ENCODE peak calls at places on chromosomes 16 and 17, in four cellular contexts. One of them, this sample, is unnamed.
A peak's percentile ranks its signal among the peaks of the same experiment; 100 is the strongest.

GRCh38 chr17:72512649-72513556 is 392.1 kb downstream of the SOX9 start:
- DNase-seq in body of pancreas: no peak
- DNase-seq in K562: no peak
- DNase-seq in bronchial epithelial cell: no peak
- DNase-seq in this sample: no peak

GRCh38 chr16:7405166-7405565 is 72.5 kb downstream of the RBFOX1 start:
- DNase-seq in body of pancreas: peak; percentile 46
- DNase-seq in K562: peak; percentile 15
- DNase-seq in bronchial epithelial cell: peak; percentile 3
- DNase-seq in this sample: peak; percentile 26

GRCh38 chr17:48047113-48047740 is 932 bp upstream of the NFE2L1 start:
- DNase-seq in body of pancreas: no peak
- DNase-seq in K562: peak; percentile 44
- DNase-seq in bronchial epithelial cell: no peak
- DNase-seq in this sample: no peak

GRCh38 chr17:80877095-80877828 is 114.4 kb upstream of the CHMP6 start:
- DNase-seq in body of pancreas: no peak
- DNase-seq in K562: no peak
- DNase-seq in bronchial epithelial cell: no peak
- DNase-seq in this sample: no peak

GRCh38 chr17:19812407-19812806 is 55.3 kb downstream of the ULK2 start:
- DNase-seq in body of pancreas: no peak
- DNase-seq in K562: peak; percentile 2
- DNase-seq in bronchial epithelial cell: no peak
- DNase-seq in this sample: no peak

GRCh38 chr17:55743103-55743679 is 7.7 kb upstream of the PCTP start:
- DNase-seq in body of pancreas: peak; percentile 61
- DNase-seq in K562: peak; percentile 78
- DNase-seq in bronchial epithelial cell: peak; percentile 93
- DNase-seq in this sample: no peak

GRCh38 chr17:16463341-16464000 is 28.5 kb downstream of the LRRC75A start:
- DNase-seq in body of pancreas: peak; percentile 79
- DNase-seq in K562: no peak
- DNase-seq in bronchial epithelial cell: peak; percentile 46
- DNase-seq in this sample: no peak

GRCh38 chr17:29178750-29179231 is 1.4 kb downstream of the MYO18A start:
- DNase-seq in body of pancreas: peak; percentile 65
- DNase-seq in K562: no peak
- DNase-seq in bronchial epithelial cell: peak; percentile 85
- DNase-seq in this sample: no peak

GRCh38 chr17:37301288-37301687 is 74.5 kb upstream of the C17orf78 start:
- DNase-seq in body of pancreas: no peak
- DNase-seq in K562: peak; percentile 54
- DNase-seq in bronchial epithelial cell: peak; percentile 74
- DNase-seq in this sample: no peak

GRCh38 chr17:382644-383533 is 30.3 kb upstream of the RPH3AL start:
- DNase-seq in body of pancreas: peak; percentile 59
- DNase-seq in K562: peak; percentile 10
- DNase-seq in bronchial epithelial cell: no peak
- DNase-seq in this sample: no peak

GRCh38 chr17:39621523-39622379 is 5.0 kb upstream of the PPP1R1B start:
- DNase-seq in body of pancreas: peak; percentile 85
- DNase-seq in K562: peak; percentile 88
- DNase-seq in bronchial epithelial cell: peak; percentile 59
- DNase-seq in this sample: peak; percentile 92

GRCh38 chr17:16371742-16372141 is 9.1 kb upstream of the UBB start:
- DNase-seq in body of pancreas: no peak
- DNase-seq in K562: no peak
- DNase-seq in bronchial epithelial cell: peak; percentile 94
- DNase-seq in this sample: no peak

GRCh38 chr17:66749217-66749832 is 85.6 kb upstream of the CACNG5 start:
- DNase-seq in body of pancreas: no peak
- DNase-seq in K562: no peak
- DNase-seq in bronchial epithelial cell: no peak
- DNase-seq in this sample: no peak

GRCh38 chr16:19785512-19786130 is 67.5 kb downstream of the IQCK start:
- DNase-seq in body of pancreas: no peak
- DNase-seq in K562: no peak
- DNase-seq in bronchial epithelial cell: no peak
- DNase-seq in this sample: no peak

GRCh38 chr17:17179371-17179827 is 26.7 kb downstream of the PLD6 start:
- DNase-seq in body of pancreas: no peak
- DNase-seq in K562: no peak
- DNase-seq in bronchial epithelial cell: peak; percentile 52
- DNase-seq in this sample: no peak

GRCh38 chr16:75559564-75560372 is 3.7 kb upstream of the TMEM231 start:
- DNase-seq in body of pancreas: no peak
- DNase-seq in K562: peak; percentile 85
- DNase-seq in bronchial epithelial cell: peak; percentile 27
- DNase-seq in this sample: no peak

GRCh38 chr17:7436556-7437368 is 1.5 kb downstream of the TMEM102 start:
- DNase-seq in body of pancreas: peak; percentile 90
- DNase-seq in K562: no peak
- DNase-seq in bronchial epithelial cell: peak; percentile 76
- DNase-seq in this sample: peak; percentile 80

GRCh38 chr16:2246301-2246885 is 5.0 kb downstream of the ECI1 start:
- DNase-seq in body of pancreas: no peak
- DNase-seq in K562: no peak
- DNase-seq in bronchial epithelial cell: no peak
- DNase-seq in this sample: no peak

GRCh38 chr16:1817276-1817589 is 9.4 kb downstream of the HAGH start:
- DNase-seq in body of pancreas: no peak
- DNase-seq in K562: no peak
- DNase-seq in bronchial epithelial cell: no peak
- DNase-seq in this sample: no peak

GRCh38 chr17:63838586-63839184 is 3.8 kb downstream of the SMARCD2 start:
- DNase-seq in body of pancreas: peak; percentile 96
- DNase-seq in K562: no peak
- DNase-seq in bronchial epithelial cell: peak; percentile 74
- DNase-seq in this sample: no peak

GRCh38 chr16:84396537-84397008 is 28.2 kb downstream of the ATP2C2 start:
- DNase-seq in body of pancreas: no peak
- DNase-seq in K562: no peak
- DNase-seq in bronchial epithelial cell: peak; percentile 95
- DNase-seq in this sample: no peak

GRCh38 chr16:22366889-22367288 is 7.5 kb downstream of the CDR2 start:
- DNase-seq in body of pancreas: no peak
- DNase-seq in K562: no peak
- DNase-seq in bronchial epithelial cell: no peak
- DNase-seq in this sample: no peak

GRCh38 chr16:12323007-12323699 is 346.6 kb downstream of the SNX29 start:
- DNase-seq in body of pancreas: no peak
- DNase-seq in K562: no peak
- DNase-seq in bronchial epithelial cell: no peak
- DNase-seq in this sample: no peak

GRCh38 chr16:51510416-51510815 is 359.3 kb upstream of the SALL1 start:
- DNase-seq in body of pancreas: no peak
- DNase-seq in K562: no peak
- DNase-seq in bronchial epithelial cell: no peak
- DNase-seq in this sample: no peak

GRCh38 chr16:19213885-19214284 is 45.8 kb downstream of the SYT17 start:
- DNase-seq in body of pancreas: no peak
- DNase-seq in K562: no peak
- DNase-seq in bronchial epithelial cell: no peak
- DNase-seq in this sample: no peak

GRCh38 chr16:77374384-77374783 is 60.5 kb downstream of the ADAMTS18 start:
- DNase-seq in body of pancreas: no peak
- DNase-seq in K562: no peak
- DNase-seq in bronchial epithelial cell: peak; percentile 57
- DNase-seq in this sample: no peak

GRCh38 chr17:65918450-65918849 is 273.5 kb downstream of the CEP112 start:
- DNase-seq in body of pancreas: no peak
- DNase-seq in K562: no peak
- DNase-seq in bronchial epithelial cell: no peak
- DNase-seq in this sample: no peak

GRCh38 chr17:181213-182163 is at the start of gene DOC2B:
- DNase-seq in body of pancreas: peak; percentile 69
- DNase-seq in K562: no peak
- DNase-seq in bronchial epithelial cell: peak; percentile 27
- DNase-seq in this sample: peak; percentile 29

GRCh38 chr17:41680426-41681040 is 8.2 kb upstream of the EIF1 start:
- DNase-seq in body of pancreas: no peak
- DNase-seq in K562: no peak
- DNase-seq in bronchial epithelial cell: no peak
- DNase-seq in this sample: no peak

GRCh38 chr17:41681776-41682175 is 6.9 kb upstream of the EIF1 start:
- DNase-seq in body of pancreas: no peak
- DNase-seq in K562: no peak
- DNase-seq in bronchial epithelial cell: no peak
- DNase-seq in this sample: no peak

GRCh38 chr17:41678411-41678906 is 10.2 kb upstream of the EIF1 start:
- DNase-seq in body of pancreas: no peak
- DNase-seq in K562: peak; percentile 86
- DNase-seq in bronchial epithelial cell: peak; percentile 60
- DNase-seq in this sample: no peak

GRCh38 chr17:41679740-41680425 is 8.8 kb upstream of the EIF1 start:
- DNase-seq in body of pancreas: no peak
- DNase-seq in K562: no peak
- DNase-seq in bronchial epithelial cell: no peak
- DNase-seq in this sample: no peak

DNA sequence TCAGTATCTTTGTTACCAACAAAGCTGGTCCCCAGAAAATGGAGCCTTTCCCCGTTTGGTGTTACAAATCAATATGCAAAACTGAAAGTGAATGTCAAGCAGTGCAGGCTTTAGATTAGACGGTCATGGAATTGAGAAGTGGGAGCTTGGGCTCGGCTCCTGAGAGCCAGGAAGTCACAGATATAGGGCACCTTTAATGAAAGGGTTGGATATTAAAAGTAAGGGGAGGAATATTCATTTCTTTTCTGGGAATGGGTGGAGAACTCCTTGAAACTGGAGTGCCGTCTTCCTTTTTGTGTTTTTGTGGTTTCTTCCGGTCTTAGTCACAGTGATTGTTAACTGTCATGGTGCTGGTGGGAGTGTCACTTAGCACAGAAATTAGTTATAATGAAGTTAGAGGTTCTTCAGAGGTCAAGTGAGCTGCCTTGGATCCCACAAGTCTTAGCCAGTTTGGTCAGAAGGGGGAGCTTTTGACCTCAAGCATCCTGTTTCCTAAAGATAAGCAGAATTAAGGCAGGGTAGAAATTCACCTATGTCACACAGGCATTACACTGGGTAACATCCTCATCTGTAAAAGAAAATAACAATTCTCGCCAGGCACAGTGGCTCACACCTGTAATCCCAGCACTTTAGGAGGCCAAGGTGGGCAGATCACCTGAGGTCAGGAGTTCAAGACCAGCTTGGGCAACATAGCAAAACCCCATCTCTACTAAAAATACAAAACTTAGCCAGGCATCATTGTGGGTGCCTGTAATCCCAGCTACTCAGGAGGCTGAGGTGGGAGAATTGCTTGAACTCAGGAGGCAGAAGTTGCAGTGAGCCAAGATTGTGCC is 9.6 kb upstream of the EIF1 start:
- DNase-seq in body of pancreas: peak; percentile 48
- DNase-seq in K562: peak; percentile 97
- DNase-seq in bronchial epithelial cell: peak; percentile 80
- DNase-seq in this sample: no peak
- TF ChIP-seq CTCF in body of pancreas: no peak
- TF ChIP-seq CTCF in K562: peak; percentile 62
- TF ChIP-seq CTCF in bronchial epithelial cell: no peak
- TF ChIP-seq CTCF in this sample: no peak

DNA sequence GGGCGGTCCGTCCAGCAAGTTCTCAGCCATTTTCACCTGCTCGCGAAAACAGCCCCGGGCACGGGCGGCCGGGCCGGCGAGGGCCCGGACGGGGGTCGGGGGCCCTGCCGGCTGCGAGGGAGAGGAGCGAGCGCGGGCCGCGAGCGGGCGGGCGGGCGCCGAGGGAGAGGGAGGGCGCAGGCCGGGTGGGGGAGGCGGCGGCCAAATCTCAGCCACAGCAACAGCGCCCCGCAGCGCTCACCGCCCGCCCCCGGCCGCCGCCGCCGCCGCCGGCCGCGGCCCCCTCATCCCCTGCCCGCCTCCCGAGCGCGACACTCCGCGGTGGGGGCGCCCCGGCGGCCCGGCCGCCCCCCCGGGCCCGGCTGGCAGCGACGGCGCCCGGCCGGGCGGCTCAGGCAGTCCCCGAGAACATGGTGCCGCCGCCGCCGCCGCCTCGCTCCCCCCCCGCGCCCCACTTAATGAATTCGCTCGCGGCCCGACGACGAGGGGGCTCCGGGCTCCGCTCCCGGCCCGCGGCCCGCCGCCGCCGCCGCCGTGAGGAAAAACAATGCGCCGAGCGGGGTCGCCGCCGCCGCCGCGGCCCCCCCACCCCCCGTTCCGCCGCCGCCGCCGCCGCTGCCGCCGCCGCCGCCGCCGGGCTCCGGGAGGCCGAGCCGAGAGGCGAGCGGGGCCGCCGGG is 487 bp downstream of the CREBBP start:
- DNase-seq in body of pancreas: peak; percentile 81
- DNase-seq in K562: peak; percentile 83
- DNase-seq in bronchial epithelial cell: no peak
- DNase-seq in this sample: peak; percentile 44
- TF ChIP-seq CTCF in body of pancreas: peak; percentile 50
- TF ChIP-seq CTCF in K562: peak; percentile 55
- TF ChIP-seq CTCF in bronchial epithelial cell: peak; percentile 25
- TF ChIP-seq CTCF in this sample: peak; percentile 10

DNA sequence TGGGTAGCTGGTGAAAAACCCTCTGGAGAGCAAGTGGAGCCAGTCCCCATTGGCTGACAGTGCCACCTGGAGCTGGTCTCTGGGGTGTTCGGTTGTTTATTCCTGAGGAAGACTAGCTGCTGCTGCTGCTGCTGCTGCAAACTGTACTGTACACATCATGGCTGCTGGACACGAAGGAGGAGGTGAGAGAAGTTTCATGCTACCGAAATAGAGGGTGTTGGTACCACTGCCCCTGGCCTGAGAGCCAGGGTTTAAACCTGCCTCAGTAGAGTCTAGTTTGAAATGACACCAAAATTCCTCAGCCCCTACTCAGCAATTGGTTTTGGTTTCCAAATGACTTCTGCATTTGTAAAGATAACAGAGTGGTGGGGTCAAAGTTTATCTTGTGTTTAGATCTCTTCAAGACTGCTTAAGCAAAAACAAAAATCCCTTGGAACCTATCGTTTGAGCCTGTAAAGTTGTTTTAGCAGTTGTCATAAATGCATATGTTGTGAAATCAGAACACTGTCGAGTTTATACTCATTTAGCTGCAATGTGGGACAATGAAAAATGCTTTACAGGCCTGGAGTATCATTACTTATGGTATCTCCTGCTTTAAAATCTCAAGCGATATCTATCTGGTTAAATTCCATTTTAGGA is 40.8 kb downstream of the CYB5B start:
- DNase-seq in body of pancreas: peak; percentile 7
- DNase-seq in K562: peak; percentile 16
- DNase-seq in bronchial epithelial cell: no peak
- DNase-seq in this sample: no peak
- TF ChIP-seq CTCF in body of pancreas: peak; percentile 25
- TF ChIP-seq CTCF in K562: peak; percentile 14
- TF ChIP-seq CTCF in bronchial epithelial cell: no peak
- TF ChIP-seq CTCF in this sample: no peak

DNA sequence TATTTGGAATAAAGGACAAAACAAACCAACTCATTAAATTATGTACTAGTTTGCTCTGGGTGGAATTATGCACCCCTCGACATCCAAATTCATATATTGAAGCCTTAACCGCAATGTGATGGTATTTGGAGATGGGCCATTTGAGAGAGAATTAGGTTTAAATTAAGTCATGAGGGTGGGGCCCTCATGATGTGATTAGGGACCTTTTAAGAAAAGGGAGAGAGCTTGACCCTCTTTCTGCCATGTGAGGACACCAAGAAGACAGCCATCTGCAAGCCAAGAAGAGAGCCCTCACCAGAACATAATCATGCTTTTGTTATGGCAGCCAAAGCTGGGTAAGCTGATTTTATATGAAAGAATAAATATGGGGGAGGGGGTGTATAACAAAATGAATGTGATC is 2.0 kb downstream of the C16orf87 start:
- DNase-seq in body of pancreas: no peak
- DNase-seq in K562: peak; percentile 27
- DNase-seq in bronchial epithelial cell: no peak
- DNase-seq in this sample: no peak
- TF ChIP-seq CTCF in body of pancreas: no peak
- TF ChIP-seq CTCF in K562: no peak
- TF ChIP-seq CTCF in bronchial epithelial cell: no peak
- TF ChIP-seq CTCF in this sample: no peak

This sample was measured in progenitor cell of endocrine pancreas.